ENCODE peak calls at places on chromosomes 5 and 9, in five cellular contexts. H, W, E, R and S are unnamed samples.

GRCh38 chr9:6105738-6106137 is 90.3 kb upstream of the RANBP6 start:
- DNase-seq in W (no peak), R (no peak), E (no peak), H (no peak), S (no peak)

GRCh38 chr5:18487928-18488480 is 853.7 kb downstream of the TAF11L14 start:
- DNase-seq in W (peak), R (no peak), E (no peak), H (no peak), S (no peak)

GRCh38 chr9:101457003-101457402 is 21.4 kb upstream of the ALDOB start:
- DNase-seq in E (peak), R (no peak), H (no peak), W (no peak), S (no peak)

GRCh38 chr5:3394877-3395599 is 200.6 kb upstream of the IRX1 start:
- DNase-seq in R (no peak), H (no peak), E (peak), W (no peak), S (no peak)

GRCh38 chr5:95738069-95738468 is 6.9 kb downstream of the RHOBTB3 start:
- DNase-seq in R (no peak), W (no peak), E (no peak), H (no peak), S (no peak)

GRCh38 chr5:172123269-172123692 is 64.7 kb downstream of the STK10 start:
- DNase-seq in R (no peak), E (peak), H (no peak), W (peak), S (no peak)

GRCh38 chr5:112366987-112367386 is 52.1 kb downstream of the EPB41L4A start:
- DNase-seq in H (no peak), R (no peak), W (peak), E (peak), S (no peak)

GRCh38 chr5:178589180-178590140 is 733 bp downstream of the COL23A1 start:
- DNase-seq in E (peak), H (no peak), W (no peak), R (no peak), S (peak)

GRCh38 chr9:93587651-93588347 is 11.4 kb downstream of the PHF2 start:
- DNase-seq in R (no peak), W (no peak), E (peak), H (peak), S (no peak)
- TF ChIP-seq CTCF in R (no peak), W (peak), E (peak), H (no peak), S (peak)

DNA sequence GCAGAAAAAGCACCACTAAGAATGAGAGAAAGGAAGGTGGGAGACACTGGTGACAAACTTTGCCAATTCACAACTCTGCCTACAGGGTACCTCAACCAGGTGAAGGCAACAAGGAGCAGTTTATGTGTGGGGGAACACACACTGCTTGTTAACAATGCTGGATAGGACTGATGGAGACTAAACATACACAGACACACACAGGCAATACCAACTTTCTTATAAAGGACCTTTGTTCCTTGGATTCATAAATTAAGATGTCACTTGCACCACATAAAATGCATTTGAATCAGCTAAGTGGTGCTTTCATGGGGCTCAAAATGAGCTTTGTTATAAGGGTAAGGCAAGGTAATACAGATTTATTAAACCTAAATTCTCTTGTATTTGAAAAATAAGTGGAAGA is 4.0 kb downstream of the TSTD2 start:
- DNase-seq in E (no peak), R (no peak), H (no peak), W (no peak), S (no peak)
- TF ChIP-seq CTCF in E (no peak), R (no peak), H (no peak), W (no peak), S (no peak)

GRCh38 chr9:133334161-133334560 is 1.8 kb downstream of the SURF6 start:
- DNase-seq in H (no peak), W (no peak), R (no peak), E (no peak), S (no peak)
- TF ChIP-seq CTCF in H (no peak), W (no peak), R (no peak), E (no peak), S (no peak)

GRCh38 chr9:113580041-113580953 is 116.8 kb downstream of the RGS3 start:
- DNase-seq in W (peak), H (peak), R (peak), E (no peak), S (no peak)

GRCh38 chr9:113578877-113579269 is 115.3 kb downstream of the RGS3 start:
- DNase-seq in R (no peak), E (no peak), H (peak), W (peak), S (no peak)

GRCh38 chr9:113577525-113578261 is 114.2 kb downstream of the RGS3 start:
- DNase-seq in R (no peak), E (no peak), H (no peak), W (no peak), S (no peak)

GRCh38 chr9:113579270-113580040 is 115.9 kb downstream of the RGS3 start:
- DNase-seq in H (no peak), E (no peak), R (no peak), W (no peak), S (no peak)

DNA sequence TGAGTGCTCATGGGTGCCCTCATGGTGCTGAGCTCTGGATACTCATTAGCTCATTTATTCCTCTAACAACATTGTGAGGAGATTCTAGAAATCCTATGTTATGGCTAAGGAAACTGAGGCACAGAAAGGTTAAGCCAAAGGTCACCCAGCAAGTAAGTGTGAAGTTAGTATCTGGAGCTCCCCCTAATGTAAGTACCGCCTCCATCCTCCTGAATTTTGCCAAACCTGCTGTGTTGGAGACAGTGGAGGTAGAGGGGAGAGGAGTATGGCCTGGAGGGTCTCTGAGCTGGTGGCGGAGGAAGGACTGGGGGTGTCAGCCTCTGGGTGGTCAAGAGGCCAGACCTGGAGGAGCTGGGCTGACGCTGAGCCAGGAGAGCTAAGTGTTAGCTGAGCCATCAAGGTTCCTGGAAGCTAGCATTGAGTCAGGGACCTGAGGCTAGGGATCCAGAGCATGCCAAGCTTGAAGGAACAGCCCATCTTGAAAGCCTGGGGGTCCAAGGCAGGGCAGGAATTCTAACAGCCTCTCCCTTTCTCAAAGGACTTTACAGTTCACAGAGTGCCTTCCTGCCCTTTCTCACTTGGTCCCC is 114.8 kb downstream of the RGS3 start:
- DNase-seq in R (no peak), H (no peak), W (peak), E (no peak), S (no peak)
- TF ChIP-seq CTCF in R (no peak), H (no peak), W (no peak), E (no peak), S (no peak)

DNA sequence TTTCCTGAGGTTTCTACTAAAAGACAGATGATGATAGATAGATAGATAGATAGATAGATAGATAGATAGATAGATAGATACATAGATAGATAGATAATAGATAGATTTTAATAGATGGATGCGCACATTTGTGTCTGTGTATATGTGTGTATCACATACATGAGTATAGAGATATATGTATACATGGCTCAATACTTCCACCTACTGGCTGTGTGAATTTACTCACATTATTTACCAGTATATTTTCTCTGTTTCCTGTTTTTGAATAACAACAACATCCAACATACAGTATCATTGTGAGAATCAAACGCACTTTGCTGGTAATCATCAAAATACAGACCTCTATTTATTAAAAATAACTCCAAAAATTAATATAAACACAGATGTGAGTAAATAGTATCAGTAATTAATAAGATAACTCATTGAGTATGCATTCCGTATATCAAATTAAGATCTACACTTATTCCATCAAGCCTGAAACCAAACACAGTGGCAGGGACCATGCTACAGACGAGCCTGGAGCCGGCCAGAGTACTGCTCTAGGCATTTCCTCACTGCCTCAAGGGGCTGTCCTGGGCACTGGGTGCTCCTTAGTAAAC is 338.0 kb downstream of the SEMA5A start:
- DNase-seq in H (no peak), E (peak), W (peak), R (no peak), S (no peak)
- TF ChIP-seq CTCF in H (peak), E (peak), W (peak), R (peak), S (peak)

GRCh38 chr9:123724211-123724831 is 205.6 kb downstream of the DENND1A start:
- DNase-seq in H (no peak), E (no peak), R (no peak), W (no peak), S (no peak)
- TF ChIP-seq CTCF in H (no peak), E (peak), R (peak), W (peak), S (no peak)

DNA sequence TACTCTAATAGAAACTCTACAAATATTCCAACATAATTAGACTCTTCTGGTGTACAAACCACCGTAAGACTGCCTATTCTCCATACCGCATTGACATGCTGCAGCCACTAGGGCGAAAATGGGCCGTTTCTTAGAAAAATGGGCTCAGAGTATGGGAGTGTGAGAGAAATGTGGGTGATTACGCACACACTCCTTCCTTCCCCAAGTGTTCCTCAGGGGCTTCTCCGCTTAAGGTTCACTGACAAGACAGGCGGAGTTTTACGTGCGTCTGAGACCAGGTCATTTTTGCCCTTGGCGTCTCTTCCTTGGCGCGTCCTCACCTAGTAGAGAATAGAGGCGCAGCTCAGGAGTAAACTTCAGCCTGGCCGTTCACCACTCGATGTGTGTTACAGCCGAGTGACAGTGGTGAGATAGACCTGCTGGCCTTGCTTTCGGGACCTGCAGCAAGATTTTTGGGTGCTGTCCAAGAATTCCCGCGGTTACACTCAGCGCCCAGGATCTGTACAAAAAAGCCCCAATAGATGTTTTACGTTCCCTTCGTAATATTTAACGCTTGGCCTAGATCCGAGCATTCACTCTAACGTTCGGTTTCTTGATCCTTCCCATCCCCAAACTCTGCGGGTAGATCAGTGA is 1.8 kb upstream of the NTRK2 start:
- DNase-seq in E (peak), W (peak), R (no peak), H (no peak), S (peak)
- TF ChIP-seq CTCF in E (peak), W (peak), R (no peak), H (peak), S (peak)